ENCODE peak calls at places on chromosomes 5 and 9, in seven cellular contexts. One of them, this sample, is unnamed.

GRCh38 chr5:137245438-137245837 is 253.7 kb downstream of the SPOCK1 start:
- DNase-seq in GM23248: no peak
- DNase-seq in brain microvascular endothelial cell: no peak
- DNase-seq in fibroblast of lung: no peak
- DNase-seq in IMR-90: no peak
- DNase-seq in esophagus squamous epithelium: no peak
- DNase-seq in left ventricle myocardium inferior: no peak
- DNase-seq in this sample: no peak

GRCh38 chr5:78753093-78753531 is 104.5 kb upstream of the LHFPL2 start:
- DNase-seq in GM23248: peak
- DNase-seq in esophagus squamous epithelium: no peak
- DNase-seq in fibroblast of lung: peak
- DNase-seq in brain microvascular endothelial cell: peak
- DNase-seq in IMR-90: peak
- DNase-seq in left ventricle myocardium inferior: no peak
- DNase-seq in this sample: no peak

GRCh38 chr5:173709761-173710160 is 93.3 kb upstream of the BOD1 start:
- DNase-seq in esophagus squamous epithelium: no peak
- DNase-seq in IMR-90: no peak
- DNase-seq in brain microvascular endothelial cell: no peak
- DNase-seq in fibroblast of lung: no peak
- DNase-seq in left ventricle myocardium inferior: no peak
- DNase-seq in GM23248: no peak
- DNase-seq in this sample: no peak

GRCh38 chr5:144304683-144305082 is 134.0 kb downstream of the KCTD16 start:
- DNase-seq in IMR-90: no peak
- DNase-seq in brain microvascular endothelial cell: no peak
- DNase-seq in GM23248: no peak
- DNase-seq in fibroblast of lung: no peak
- DNase-seq in left ventricle myocardium inferior: no peak
- DNase-seq in esophagus squamous epithelium: no peak
- DNase-seq in this sample: no peak

GRCh38 chr9:127937046-127937382 is 640 bp downstream of the DPM2 start:
- DNase-seq in left ventricle myocardium inferior: no peak
- DNase-seq in fibroblast of lung: no peak
- DNase-seq in IMR-90: no peak
- DNase-seq in brain microvascular endothelial cell: no peak
- DNase-seq in esophagus squamous epithelium: no peak
- DNase-seq in GM23248: no peak
- DNase-seq in this sample: no peak

GRCh38 chr5:143471666-143472411 is 68.4 kb upstream of the NR3C1 start:
- DNase-seq in brain microvascular endothelial cell: no peak
- DNase-seq in GM23248: peak
- DNase-seq in left ventricle myocardium inferior: no peak
- DNase-seq in fibroblast of lung: no peak
- DNase-seq in esophagus squamous epithelium: no peak
- DNase-seq in IMR-90: peak
- DNase-seq in this sample: no peak

GRCh38 chr9:132983814-132984201 is 5.3 kb downstream of the GFI1B start:
- DNase-seq in GM23248: no peak
- DNase-seq in left ventricle myocardium inferior: no peak
- DNase-seq in brain microvascular endothelial cell: no peak
- DNase-seq in esophagus squamous epithelium: no peak
- DNase-seq in IMR-90: no peak
- DNase-seq in fibroblast of lung: no peak
- DNase-seq in this sample: no peak

GRCh38 chr9:87270241-87271234 is 227.1 kb upstream of the DAPK1 start:
- DNase-seq in GM23248: peak
- DNase-seq in brain microvascular endothelial cell: peak
- DNase-seq in IMR-90: peak
- DNase-seq in fibroblast of lung: peak
- DNase-seq in left ventricle myocardium inferior: peak
- DNase-seq in esophagus squamous epithelium: no peak
- DNase-seq in this sample: no peak

GRCh38 chr5:166909040-166909439 is 1382.4 kb upstream of the WWC1 start:
- DNase-seq in esophagus squamous epithelium: no peak
- DNase-seq in fibroblast of lung: peak
- DNase-seq in IMR-90: no peak
- DNase-seq in left ventricle myocardium inferior: no peak
- DNase-seq in brain microvascular endothelial cell: no peak
- DNase-seq in GM23248: no peak
- DNase-seq in this sample: peak

GRCh38 chr5:6937675-6938074 is 224.4 kb downstream of the TENT4A start:
- DNase-seq in IMR-90: no peak
- DNase-seq in brain microvascular endothelial cell: no peak
- DNase-seq in GM23248: no peak
- DNase-seq in left ventricle myocardium inferior: no peak
- DNase-seq in esophagus squamous epithelium: no peak
- DNase-seq in fibroblast of lung: no peak
- DNase-seq in this sample: no peak

GRCh38 chr5:143920772-143921171 is 108.8 kb downstream of the HMHB1 start:
- DNase-seq in left ventricle myocardium inferior: no peak
- DNase-seq in esophagus squamous epithelium: no peak
- DNase-seq in fibroblast of lung: no peak
- DNase-seq in brain microvascular endothelial cell: no peak
- DNase-seq in IMR-90: peak
- DNase-seq in GM23248: peak
- DNase-seq in this sample: no peak

GRCh38 chr9:127283917-127284316 is 19.3 kb downstream of the GARNL3 start:
- DNase-seq in brain microvascular endothelial cell: peak
- DNase-seq in fibroblast of lung: peak
- DNase-seq in esophagus squamous epithelium: no peak
- DNase-seq in GM23248: peak
- DNase-seq in left ventricle myocardium inferior: no peak
- DNase-seq in IMR-90: peak
- DNase-seq in this sample: no peak

GRCh38 chr9:83147487-83148149 is 84.7 kb upstream of the RASEF start:
- DNase-seq in fibroblast of lung: no peak
- DNase-seq in GM23248: no peak
- DNase-seq in left ventricle myocardium inferior: no peak
- DNase-seq in brain microvascular endothelial cell: no peak
- DNase-seq in IMR-90: no peak
- DNase-seq in esophagus squamous epithelium: no peak
- DNase-seq in this sample: no peak

GRCh38 chr9:14348241-14349140 is 34.5 kb upstream of the NFIB start:
- DNase-seq in GM23248: peak
- DNase-seq in left ventricle myocardium inferior: no peak
- DNase-seq in fibroblast of lung: peak
- DNase-seq in IMR-90: no peak
- DNase-seq in esophagus squamous epithelium: no peak
- DNase-seq in brain microvascular endothelial cell: no peak
- DNase-seq in this sample: no peak

GRCh38 chr9:125633116-125633743 is 73.8 kb downstream of the MAPKAP1 start:
- DNase-seq in IMR-90: no peak
- DNase-seq in GM23248: peak
- DNase-seq in fibroblast of lung: no peak
- DNase-seq in esophagus squamous epithelium: no peak
- DNase-seq in brain microvascular endothelial cell: no peak
- DNase-seq in left ventricle myocardium inferior: no peak
- DNase-seq in this sample: no peak

GRCh38 chr5:176365663-176366574 is 632 bp downstream of the ARL10 start:
- DNase-seq in GM23248: peak
- DNase-seq in esophagus squamous epithelium: no peak
- DNase-seq in fibroblast of lung: peak
- DNase-seq in IMR-90: peak
- DNase-seq in brain microvascular endothelial cell: no peak
- DNase-seq in left ventricle myocardium inferior: peak
- DNase-seq in this sample: no peak

GRCh38 chr5:65913519-65913918 is 12.9 kb upstream of the ERBIN start:
- DNase-seq in fibroblast of lung: peak
- DNase-seq in left ventricle myocardium inferior: no peak
- DNase-seq in brain microvascular endothelial cell: no peak
- DNase-seq in IMR-90: peak
- DNase-seq in GM23248: peak
- DNase-seq in esophagus squamous epithelium: no peak
- DNase-seq in this sample: no peak

GRCh38 chr9:69172895-69173294 is 1.2 kb upstream of the TJP2 start:
- DNase-seq in fibroblast of lung: no peak
- DNase-seq in esophagus squamous epithelium: no peak
- DNase-seq in GM23248: no peak
- DNase-seq in brain microvascular endothelial cell: no peak
- DNase-seq in left ventricle myocardium inferior: no peak
- DNase-seq in IMR-90: no peak
- DNase-seq in this sample: no peak
- H3K27ac ChIP-seq in fibroblast of lung: no peak
- H3K27ac ChIP-seq in esophagus squamous epithelium: no peak
- H3K27ac ChIP-seq in GM23248: no peak
- H3K27ac ChIP-seq in brain microvascular endothelial cell: no peak
- H3K27ac ChIP-seq in left ventricle myocardium inferior: peak
- H3K27ac ChIP-seq in IMR-90: no peak
- H3K27ac ChIP-seq in this sample: peak

GRCh38 chr5:179766726-179767455 is 26.9 kb upstream of the LTC4S start:
- DNase-seq in esophagus squamous epithelium: no peak
- DNase-seq in fibroblast of lung: no peak
- DNase-seq in IMR-90: no peak
- DNase-seq in GM23248: peak
- DNase-seq in left ventricle myocardium inferior: no peak
- DNase-seq in brain microvascular endothelial cell: no peak
- DNase-seq in this sample: no peak

GRCh38 chr5:179766021-179766725 is 27.6 kb upstream of the LTC4S start:
- DNase-seq in brain microvascular endothelial cell: peak
- DNase-seq in IMR-90: peak
- DNase-seq in left ventricle myocardium inferior: no peak
- DNase-seq in fibroblast of lung: peak
- DNase-seq in esophagus squamous epithelium: no peak
- DNase-seq in GM23248: peak
- DNase-seq in this sample: no peak

GRCh38 chr5:179762781-179763176 is 30.2 kb downstream of the MAML1 start:
- DNase-seq in IMR-90: peak
- DNase-seq in brain microvascular endothelial cell: peak
- DNase-seq in left ventricle myocardium inferior: no peak
- DNase-seq in esophagus squamous epithelium: no peak
- DNase-seq in GM23248: peak
- DNase-seq in fibroblast of lung: peak
- DNase-seq in this sample: no peak

GRCh38 chr5:179763215-179763945 is 30.4 kb upstream of the LTC4S start:
- DNase-seq in brain microvascular endothelial cell: peak
- DNase-seq in left ventricle myocardium inferior: peak
- DNase-seq in IMR-90: peak
- DNase-seq in GM23248: peak
- DNase-seq in esophagus squamous epithelium: no peak
- DNase-seq in fibroblast of lung: peak
- DNase-seq in this sample: peak

DNA sequence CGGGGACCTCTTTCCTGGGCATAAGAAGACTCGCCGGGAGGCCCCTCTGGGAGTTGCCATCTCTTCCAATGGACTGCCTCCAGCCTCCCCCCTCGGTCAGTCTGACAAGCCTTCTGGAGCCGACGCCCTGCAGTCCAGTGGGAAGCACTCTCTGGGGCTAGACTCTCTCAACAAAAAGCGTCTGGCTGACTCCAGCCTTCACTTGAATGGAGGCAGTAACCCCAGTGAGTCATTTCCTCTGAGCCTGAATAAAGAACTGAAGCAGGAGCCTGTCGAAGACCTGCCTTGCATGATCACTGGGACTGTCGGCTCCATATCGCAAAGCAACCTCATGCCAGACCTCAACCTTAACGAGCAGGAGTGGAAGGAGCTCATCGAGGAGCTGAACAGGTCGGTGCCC is 28.4 kb upstream of the LTC4S start:
- DNase-seq in fibroblast of lung: peak
- DNase-seq in esophagus squamous epithelium: no peak
- DNase-seq in GM23248: peak
- DNase-seq in IMR-90: peak
- DNase-seq in brain microvascular endothelial cell: peak
- DNase-seq in left ventricle myocardium inferior: peak
- DNase-seq in this sample: peak
- H3K27ac ChIP-seq in fibroblast of lung: peak
- H3K27ac ChIP-seq in esophagus squamous epithelium: peak
- H3K27ac ChIP-seq in GM23248: peak
- H3K27ac ChIP-seq in IMR-90: peak
- H3K27ac ChIP-seq in brain microvascular endothelial cell: peak
- H3K27ac ChIP-seq in left ventricle myocardium inferior: peak
- H3K27ac ChIP-seq in this sample: peak

GRCh38 chr5:124560370-124560769 is 186.1 kb downstream of the ZNF608 start:
- DNase-seq in fibroblast of lung: no peak
- DNase-seq in left ventricle myocardium inferior: no peak
- DNase-seq in GM23248: no peak
- DNase-seq in esophagus squamous epithelium: no peak
- DNase-seq in brain microvascular endothelial cell: no peak
- DNase-seq in IMR-90: no peak
- DNase-seq in this sample: no peak
- H3K27ac ChIP-seq in fibroblast of lung: no peak
- H3K27ac ChIP-seq in left ventricle myocardium inferior: no peak
- H3K27ac ChIP-seq in GM23248: no peak
- H3K27ac ChIP-seq in esophagus squamous epithelium: no peak
- H3K27ac ChIP-seq in brain microvascular endothelial cell: no peak
- H3K27ac ChIP-seq in IMR-90: no peak
- H3K27ac ChIP-seq in this sample: no peak

GRCh38 chr5:150140830-150141229 is 14.8 kb downstream of the PDGFRB start:
- DNase-seq in GM23248: peak
- DNase-seq in left ventricle myocardium inferior: peak
- DNase-seq in IMR-90: peak
- DNase-seq in brain microvascular endothelial cell: peak
- DNase-seq in fibroblast of lung: peak
- DNase-seq in esophagus squamous epithelium: no peak
- DNase-seq in this sample: no peak

GRCh38 chr5:150143725-150144058 is 12.0 kb downstream of the PDGFRB start:
- DNase-seq in esophagus squamous epithelium: no peak
- DNase-seq in IMR-90: no peak
- DNase-seq in brain microvascular endothelial cell: no peak
- DNase-seq in left ventricle myocardium inferior: no peak
- DNase-seq in fibroblast of lung: no peak
- DNase-seq in GM23248: peak
- DNase-seq in this sample: no peak

GRCh38 chr5:150141544-150142188 is 14.0 kb downstream of the PDGFRB start:
- DNase-seq in IMR-90: peak
- DNase-seq in GM23248: peak
- DNase-seq in esophagus squamous epithelium: no peak
- DNase-seq in brain microvascular endothelial cell: peak
- DNase-seq in left ventricle myocardium inferior: no peak
- DNase-seq in fibroblast of lung: peak
- DNase-seq in this sample: no peak

GRCh38 chr5:150142800-150143724 is 12.6 kb downstream of the PDGFRB start:
- DNase-seq in GM23248: peak
- DNase-seq in IMR-90: peak
- DNase-seq in left ventricle myocardium inferior: peak
- DNase-seq in esophagus squamous epithelium: no peak
- DNase-seq in fibroblast of lung: peak
- DNase-seq in brain microvascular endothelial cell: peak
- DNase-seq in this sample: peak

GRCh38 chr5:150142189-150142788 is 13.4 kb downstream of the PDGFRB start:
- DNase-seq in IMR-90: peak
- DNase-seq in esophagus squamous epithelium: no peak
- DNase-seq in GM23248: no peak
- DNase-seq in brain microvascular endothelial cell: no peak
- DNase-seq in fibroblast of lung: no peak
- DNase-seq in left ventricle myocardium inferior: no peak
- DNase-seq in this sample: no peak
- H3K27ac ChIP-seq in IMR-90: peak
- H3K27ac ChIP-seq in esophagus squamous epithelium: peak
- H3K27ac ChIP-seq in GM23248: peak
- H3K27ac ChIP-seq in brain microvascular endothelial cell: peak
- H3K27ac ChIP-seq in fibroblast of lung: peak
- H3K27ac ChIP-seq in left ventricle myocardium inferior: peak
- H3K27ac ChIP-seq in this sample: peak

GRCh38 chr5:59817536-59817935 is 76.0 kb downstream of the PDE4D start:
- DNase-seq in GM23248: no peak
- DNase-seq in esophagus squamous epithelium: no peak
- DNase-seq in fibroblast of lung: no peak
- DNase-seq in IMR-90: no peak
- DNase-seq in brain microvascular endothelial cell: no peak
- DNase-seq in left ventricle myocardium inferior: no peak
- DNase-seq in this sample: no peak
- H3K27ac ChIP-seq in GM23248: no peak
- H3K27ac ChIP-seq in esophagus squamous epithelium: no peak
- H3K27ac ChIP-seq in fibroblast of lung: no peak
- H3K27ac ChIP-seq in IMR-90: no peak
- H3K27ac ChIP-seq in brain microvascular endothelial cell: no peak
- H3K27ac ChIP-seq in left ventricle myocardium inferior: no peak
- H3K27ac ChIP-seq in this sample: no peak

This sample was measured in epithelial cell of prostate.